ENCODE peak calls at places on chromosome 19, in nine cellular contexts. One of them, this sample, is unnamed.

GRCh38 chr19:39745645-39746044 is 7.8 kb upstream of the CLC start:
- DNase-seq in CD8-positive, alpha-beta T cell: no peak
- DNase-seq in GM10248: no peak
- DNase-seq in GM23338: no peak
- DNase-seq in CD4-positive, CD25-positive, alpha-beta regulatory T cell: no peak
- DNase-seq in activated naive CD4-positive, alpha-beta T cell: no peak
- DNase-seq in stimulated activated CD4-positive, alpha-beta T cell treated with anti-CD3 and anti-CD28 coated beads, Interleukin-2, amount 100 ng/mL, for 48 hours: no peak
- DNase-seq in activated CD4-positive, alpha-beta T cell treated with anti-CD3 and anti-CD28 coated beads, Interleukin-2, amount 50 U/mL, for 48 hours: no peak
- DNase-seq in effector memory CD8-positive, alpha-beta T cell: no peak
- DNase-seq in this sample: no peak

GRCh38 chr19:7965259-7965841 is 21.9 kb upstream of the TIMM44 start:
- DNase-seq in stimulated activated CD4-positive, alpha-beta T cell treated with anti-CD3 and anti-CD28 coated beads, Interleukin-2, amount 100 ng/mL, for 48 hours: no peak
- DNase-seq in effector memory CD8-positive, alpha-beta T cell: no peak
- DNase-seq in CD4-positive, CD25-positive, alpha-beta regulatory T cell: no peak
- DNase-seq in GM23338: no peak
- DNase-seq in activated CD4-positive, alpha-beta T cell treated with anti-CD3 and anti-CD28 coated beads, Interleukin-2, amount 50 U/mL, for 48 hours: no peak
- DNase-seq in CD8-positive, alpha-beta T cell: no peak
- DNase-seq in activated naive CD4-positive, alpha-beta T cell: no peak
- DNase-seq in GM10248: no peak
- DNase-seq in this sample: no peak

GRCh38 chr19:45470147-45471081 is 2.6 kb downstream of the FOSB start:
- DNase-seq in activated CD4-positive, alpha-beta T cell treated with anti-CD3 and anti-CD28 coated beads, Interleukin-2, amount 50 U/mL, for 48 hours: peak
- DNase-seq in effector memory CD8-positive, alpha-beta T cell: peak
- DNase-seq in stimulated activated CD4-positive, alpha-beta T cell treated with anti-CD3 and anti-CD28 coated beads, Interleukin-2, amount 100 ng/mL, for 48 hours: no peak
- DNase-seq in CD4-positive, CD25-positive, alpha-beta regulatory T cell: no peak
- DNase-seq in activated naive CD4-positive, alpha-beta T cell: no peak
- DNase-seq in GM10248: no peak
- DNase-seq in CD8-positive, alpha-beta T cell: no peak
- DNase-seq in GM23338: no peak
- DNase-seq in this sample: peak

GRCh38 chr19:7562646-7563393 is 27.3 kb downstream of the PNPLA6 start:
- DNase-seq in GM23338: peak
- DNase-seq in effector memory CD8-positive, alpha-beta T cell: no peak
- DNase-seq in CD4-positive, CD25-positive, alpha-beta regulatory T cell: no peak
- DNase-seq in stimulated activated CD4-positive, alpha-beta T cell treated with anti-CD3 and anti-CD28 coated beads, Interleukin-2, amount 100 ng/mL, for 48 hours: no peak
- DNase-seq in CD8-positive, alpha-beta T cell: no peak
- DNase-seq in activated naive CD4-positive, alpha-beta T cell: no peak
- DNase-seq in GM10248: peak
- DNase-seq in activated CD4-positive, alpha-beta T cell treated with anti-CD3 and anti-CD28 coated beads, Interleukin-2, amount 50 U/mL, for 48 hours: no peak
- DNase-seq in this sample: no peak

GRCh38 chr19:41939861-41940442 is 11.7 kb upstream of the ERFL start:
- DNase-seq in CD8-positive, alpha-beta T cell: no peak
- DNase-seq in activated naive CD4-positive, alpha-beta T cell: no peak
- DNase-seq in stimulated activated CD4-positive, alpha-beta T cell treated with anti-CD3 and anti-CD28 coated beads, Interleukin-2, amount 100 ng/mL, for 48 hours: no peak
- DNase-seq in CD4-positive, CD25-positive, alpha-beta regulatory T cell: peak
- DNase-seq in GM10248: peak
- DNase-seq in activated CD4-positive, alpha-beta T cell treated with anti-CD3 and anti-CD28 coated beads, Interleukin-2, amount 50 U/mL, for 48 hours: peak
- DNase-seq in effector memory CD8-positive, alpha-beta T cell: no peak
- DNase-seq in GM23338: peak
- DNase-seq in this sample: peak

GRCh38 chr19:17236831-17237543 is 8.7 kb downstream of the NR2F6 start:
- DNase-seq in CD4-positive, CD25-positive, alpha-beta regulatory T cell: no peak
- DNase-seq in activated CD4-positive, alpha-beta T cell treated with anti-CD3 and anti-CD28 coated beads, Interleukin-2, amount 50 U/mL, for 48 hours: no peak
- DNase-seq in effector memory CD8-positive, alpha-beta T cell: no peak
- DNase-seq in stimulated activated CD4-positive, alpha-beta T cell treated with anti-CD3 and anti-CD28 coated beads, Interleukin-2, amount 100 ng/mL, for 48 hours: no peak
- DNase-seq in CD8-positive, alpha-beta T cell: no peak
- DNase-seq in GM23338: peak
- DNase-seq in GM10248: no peak
- DNase-seq in activated naive CD4-positive, alpha-beta T cell: no peak
- DNase-seq in this sample: no peak

GRCh38 chr19:15248648-15249559 is 16.7 kb upstream of the EPHX3 start:
- DNase-seq in activated naive CD4-positive, alpha-beta T cell: no peak
- DNase-seq in GM10248: no peak
- DNase-seq in stimulated activated CD4-positive, alpha-beta T cell treated with anti-CD3 and anti-CD28 coated beads, Interleukin-2, amount 100 ng/mL, for 48 hours: no peak
- DNase-seq in effector memory CD8-positive, alpha-beta T cell: no peak
- DNase-seq in CD4-positive, CD25-positive, alpha-beta regulatory T cell: no peak
- DNase-seq in activated CD4-positive, alpha-beta T cell treated with anti-CD3 and anti-CD28 coated beads, Interleukin-2, amount 50 U/mL, for 48 hours: no peak
- DNase-seq in CD8-positive, alpha-beta T cell: no peak
- DNase-seq in GM23338: no peak
- DNase-seq in this sample: no peak

GRCh38 chr19:45211751-45212381 is 33.3 kb downstream of the BLOC1S3 start:
- DNase-seq in effector memory CD8-positive, alpha-beta T cell: no peak
- DNase-seq in activated naive CD4-positive, alpha-beta T cell: no peak
- DNase-seq in GM23338: no peak
- DNase-seq in GM10248: no peak
- DNase-seq in CD4-positive, CD25-positive, alpha-beta regulatory T cell: no peak
- DNase-seq in stimulated activated CD4-positive, alpha-beta T cell treated with anti-CD3 and anti-CD28 coated beads, Interleukin-2, amount 100 ng/mL, for 48 hours: no peak
- DNase-seq in activated CD4-positive, alpha-beta T cell treated with anti-CD3 and anti-CD28 coated beads, Interleukin-2, amount 50 U/mL, for 48 hours: no peak
- DNase-seq in CD8-positive, alpha-beta T cell: no peak
- DNase-seq in this sample: peak